ENCODE peak calls at places on chromosomes 16 and 17, in nine cellular contexts. One of them, this sample, is unnamed.

GRCh38 chr16:70778901-70779309 is 22.1 kb downstream of the VAC14 start:
- DNase-seq in pancreas: no peak
- DNase-seq in HCT116: peak; percentile 81
- DNase-seq in sigmoid colon: peak; percentile 85
- DNase-seq in CD4-positive, alpha-beta memory T cell: no peak
- DNase-seq in NT2/D1: peak; percentile 40
- DNase-seq in upper lobe of right lung: peak; percentile 51
- DNase-seq in transverse colon: peak; percentile 38
- DNase-seq in CD4-positive, alpha-beta T cell: no peak
- DNase-seq in this sample: no peak

GRCh38 chr17:71986886-71987285 is 133.9 kb upstream of the SOX9 start:
- DNase-seq in NT2/D1: no peak
- DNase-seq in CD4-positive, alpha-beta memory T cell: no peak
- DNase-seq in HCT116: no peak
- DNase-seq in transverse colon: no peak
- DNase-seq in sigmoid colon: no peak
- DNase-seq in pancreas: no peak
- DNase-seq in upper lobe of right lung: no peak
- DNase-seq in CD4-positive, alpha-beta T cell: no peak
- DNase-seq in this sample: no peak

GRCh38 chr16:46688101-46688656 is 799 bp downstream of the VPS35 start:
- DNase-seq in upper lobe of right lung: no peak
- DNase-seq in HCT116: no peak
- DNase-seq in sigmoid colon: no peak
- DNase-seq in pancreas: peak; percentile 45
- DNase-seq in transverse colon: peak; percentile 51
- DNase-seq in NT2/D1: no peak
- DNase-seq in CD4-positive, alpha-beta T cell: no peak
- DNase-seq in CD4-positive, alpha-beta memory T cell: no peak
- DNase-seq in this sample: no peak

GRCh38 chr16:85424260-85425060 is 188.7 kb upstream of the GSE1 start:
- DNase-seq in upper lobe of right lung: peak; percentile 68
- DNase-seq in HCT116: no peak
- DNase-seq in CD4-positive, alpha-beta memory T cell: no peak
- DNase-seq in CD4-positive, alpha-beta T cell: no peak
- DNase-seq in NT2/D1: no peak
- DNase-seq in sigmoid colon: peak; percentile 58
- DNase-seq in transverse colon: no peak
- DNase-seq in pancreas: no peak
- DNase-seq in this sample: peak; percentile 4

GRCh38 chr17:52828621-52829020 is 670.1 kb upstream of the CA10 start:
- DNase-seq in CD4-positive, alpha-beta memory T cell: no peak
- DNase-seq in pancreas: no peak
- DNase-seq in sigmoid colon: no peak
- DNase-seq in HCT116: no peak
- DNase-seq in CD4-positive, alpha-beta T cell: no peak
- DNase-seq in NT2/D1: no peak
- DNase-seq in upper lobe of right lung: no peak
- DNase-seq in transverse colon: no peak
- DNase-seq in this sample: no peak

GRCh38 chr16:2698996-2699750 is 16.9 kb downstream of the KCTD5 start:
- DNase-seq in pancreas: no peak
- DNase-seq in NT2/D1: no peak
- DNase-seq in transverse colon: no peak
- DNase-seq in CD4-positive, alpha-beta memory T cell: no peak
- DNase-seq in HCT116: no peak
- DNase-seq in CD4-positive, alpha-beta T cell: no peak
- DNase-seq in upper lobe of right lung: no peak
- DNase-seq in sigmoid colon: no peak
- DNase-seq in this sample: no peak

GRCh38 chr17:1116602-1117001 is 63.2 kb downstream of the ABR start:
- DNase-seq in sigmoid colon: no peak
- DNase-seq in CD4-positive, alpha-beta T cell: no peak
- DNase-seq in upper lobe of right lung: no peak
- DNase-seq in CD4-positive, alpha-beta memory T cell: no peak
- DNase-seq in NT2/D1: no peak
- DNase-seq in pancreas: no peak
- DNase-seq in transverse colon: no peak
- DNase-seq in HCT116: no peak
- DNase-seq in this sample: no peak

GRCh38 chr17:5031365-5032082 is 3.7 kb downstream of the SLC52A1 start:
- DNase-seq in sigmoid colon: peak; percentile 90
- DNase-seq in CD4-positive, alpha-beta T cell: peak; percentile 79
- DNase-seq in HCT116: peak; percentile 62
- DNase-seq in transverse colon: peak; percentile 88
- DNase-seq in upper lobe of right lung: peak; percentile 92
- DNase-seq in CD4-positive, alpha-beta memory T cell: peak; percentile 82
- DNase-seq in NT2/D1: peak; percentile 55
- DNase-seq in pancreas: peak; percentile 70
- DNase-seq in this sample: peak; percentile 82

GRCh38 chr16:48223490-48223889 is 20.6 kb upstream of the LONP2 start:
- DNase-seq in CD4-positive, alpha-beta T cell: no peak
- DNase-seq in sigmoid colon: no peak
- DNase-seq in pancreas: no peak
- DNase-seq in HCT116: no peak
- DNase-seq in NT2/D1: no peak
- DNase-seq in CD4-positive, alpha-beta memory T cell: no peak
- DNase-seq in transverse colon: no peak
- DNase-seq in upper lobe of right lung: no peak
- DNase-seq in this sample: no peak

GRCh38 chr16:35142147-35142808 is 1682.9 kb downstream of the TP53TG3F start:
- DNase-seq in HCT116: no peak
- DNase-seq in CD4-positive, alpha-beta T cell: no peak
- DNase-seq in sigmoid colon: no peak
- DNase-seq in CD4-positive, alpha-beta memory T cell: no peak
- DNase-seq in NT2/D1: no peak
- DNase-seq in transverse colon: no peak
- DNase-seq in pancreas: no peak
- DNase-seq in upper lobe of right lung: no peak
- DNase-seq in this sample: no peak
- H3K9me3 ChIP-seq in HCT116: no peaks in the 10 kb centered on the region
- H3K9me3 ChIP-seq in CD4-positive, alpha-beta T cell: peaks cover 10% of the 10 kb centered on the region
- H3K9me3 ChIP-seq in sigmoid colon: no peaks in the 10 kb centered on the region
- H3K9me3 ChIP-seq in CD4-positive, alpha-beta memory T cell: no peaks in the 10 kb centered on the region
- H3K9me3 ChIP-seq in NT2/D1: no peaks in the 10 kb centered on the region
- H3K9me3 ChIP-seq in transverse colon: peaks cover 8% of the 10 kb centered on the region
- H3K9me3 ChIP-seq in pancreas: no peaks in the 10 kb centered on the region
- H3K9me3 ChIP-seq in upper lobe of right lung: no peaks in the 10 kb centered on the region
- H3K9me3 ChIP-seq in this sample: no peaks in the 10 kb centered on the region

GRCh38 chr17:77163001-77163400 is 22.2 kb downstream of the SEC14L1 start:
- DNase-seq in transverse colon: peak; percentile 35
- DNase-seq in CD4-positive, alpha-beta memory T cell: no peak
- DNase-seq in pancreas: peak; percentile 47
- DNase-seq in upper lobe of right lung: no peak
- DNase-seq in NT2/D1: no peak
- DNase-seq in sigmoid colon: no peak
- DNase-seq in CD4-positive, alpha-beta T cell: no peak
- DNase-seq in HCT116: no peak
- DNase-seq in this sample: no peak

GRCh38 chr17:77165577-77165976 is 24.8 kb downstream of the SEC14L1 start:
- DNase-seq in pancreas: no peak
- DNase-seq in sigmoid colon: no peak
- DNase-seq in CD4-positive, alpha-beta memory T cell: no peak
- DNase-seq in upper lobe of right lung: no peak
- DNase-seq in NT2/D1: no peak
- DNase-seq in transverse colon: no peak
- DNase-seq in CD4-positive, alpha-beta T cell: no peak
- DNase-seq in HCT116: no peak
- DNase-seq in this sample: no peak

GRCh38 chr17:77163521-77164280 is 22.9 kb downstream of the SEC14L1 start:
- DNase-seq in transverse colon: no peak
- DNase-seq in upper lobe of right lung: no peak
- DNase-seq in HCT116: no peak
- DNase-seq in NT2/D1: no peak
- DNase-seq in sigmoid colon: no peak
- DNase-seq in CD4-positive, alpha-beta memory T cell: no peak
- DNase-seq in pancreas: no peak
- DNase-seq in CD4-positive, alpha-beta T cell: no peak
- DNase-seq in this sample: no peak

GRCh38 chr17:77164483-77165030 is 23.8 kb downstream of the SEC14L1 start:
- DNase-seq in NT2/D1: no peak
- DNase-seq in CD4-positive, alpha-beta memory T cell: no peak
- DNase-seq in CD4-positive, alpha-beta T cell: no peak
- DNase-seq in upper lobe of right lung: no peak
- DNase-seq in transverse colon: no peak
- DNase-seq in sigmoid colon: no peak
- DNase-seq in HCT116: no peak
- DNase-seq in pancreas: no peak
- DNase-seq in this sample: no peak

DNA sequence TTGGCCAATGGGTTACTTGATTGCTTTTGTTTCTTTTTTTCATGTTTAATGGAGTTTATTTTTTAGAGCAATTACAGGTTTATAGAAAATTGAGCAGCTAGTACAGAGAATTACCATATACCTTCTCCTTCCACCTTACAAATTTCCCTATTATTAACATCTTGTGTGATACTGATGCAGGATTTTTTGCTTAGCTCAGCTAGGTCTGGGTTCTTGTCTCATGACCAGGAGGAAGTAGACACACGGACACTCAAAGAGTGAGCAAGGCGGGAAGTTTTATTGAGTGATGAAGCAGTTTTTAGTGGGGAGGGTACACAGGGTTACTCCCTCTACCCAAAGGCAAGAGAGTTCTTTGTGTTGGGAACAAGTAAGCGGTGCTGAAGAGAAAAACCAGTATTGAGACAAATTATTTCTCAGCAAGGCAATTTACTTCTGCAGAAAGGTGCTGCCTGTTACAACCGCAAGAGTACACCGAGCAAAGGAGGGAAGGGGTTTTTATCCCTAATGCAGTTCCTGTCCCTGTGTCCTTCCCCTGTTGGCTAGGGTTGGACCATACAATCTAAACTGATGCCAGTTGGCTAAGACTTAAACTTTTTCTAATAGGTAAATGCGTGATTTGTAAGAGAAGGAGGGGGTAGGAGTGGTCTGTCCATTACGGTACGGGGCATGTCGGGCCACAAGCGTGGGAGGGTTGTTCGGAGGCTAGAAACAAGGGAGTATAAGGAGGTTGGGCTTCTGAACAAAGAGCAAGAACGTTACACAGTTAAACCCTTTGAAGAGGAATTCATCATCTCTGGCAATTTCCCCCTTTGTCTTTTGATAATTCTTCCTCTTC is 26.9 kb downstream of the SEC14L1 start:
- DNase-seq in CD4-positive, alpha-beta T cell: no peak
- DNase-seq in CD4-positive, alpha-beta memory T cell: no peak
- DNase-seq in transverse colon: no peak
- DNase-seq in NT2/D1: no peak
- DNase-seq in pancreas: no peak
- DNase-seq in sigmoid colon: no peak
- DNase-seq in upper lobe of right lung: no peak
- DNase-seq in HCT116: peak; percentile 10
- DNase-seq in this sample: no peak
- H3K9me3 ChIP-seq in CD4-positive, alpha-beta T cell: peaks cover 21% of the 10 kb centered on the region
- H3K9me3 ChIP-seq in CD4-positive, alpha-beta memory T cell: peaks cover 12% of the 10 kb centered on the region
- H3K9me3 ChIP-seq in transverse colon: peaks cover 10% of the 10 kb centered on the region
- H3K9me3 ChIP-seq in NT2/D1: peaks cover 68% of the 10 kb centered on the region
- H3K9me3 ChIP-seq in pancreas: no peaks in the 10 kb centered on the region
- H3K9me3 ChIP-seq in sigmoid colon: no peaks in the 10 kb centered on the region
- H3K9me3 ChIP-seq in upper lobe of right lung: peaks cover 14% of the 10 kb centered on the region
- H3K9me3 ChIP-seq in HCT116: peaks cover 30% of the 10 kb centered on the region
- H3K9me3 ChIP-seq in this sample: peaks cover 13% of the 10 kb centered on the region

DNA sequence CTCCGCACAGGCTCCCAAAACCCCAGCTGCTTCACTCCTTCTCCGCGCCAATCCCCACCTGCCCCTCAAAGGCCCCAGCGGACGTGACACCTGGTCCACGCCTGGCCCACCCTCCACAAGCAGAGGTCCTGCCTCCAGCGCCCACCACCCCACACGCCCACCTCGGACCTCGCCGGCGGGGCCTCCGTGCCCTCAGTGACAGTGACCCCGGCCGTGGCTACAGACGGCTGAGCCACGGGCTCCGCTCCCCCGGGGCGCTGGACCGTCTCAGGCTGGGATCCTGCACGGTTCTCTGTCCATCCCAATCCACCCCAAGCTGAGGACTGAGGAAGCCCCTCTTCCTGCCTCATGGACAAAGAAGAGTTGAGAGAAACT is 25.1 kb downstream of the PIEZO1 start:
- DNase-seq in transverse colon: no peak
- DNase-seq in sigmoid colon: no peak
- DNase-seq in CD4-positive, alpha-beta T cell: no peak
- DNase-seq in upper lobe of right lung: no peak
- DNase-seq in HCT116: no peak
- DNase-seq in CD4-positive, alpha-beta memory T cell: no peak
- DNase-seq in pancreas: no peak
- DNase-seq in NT2/D1: no peak
- DNase-seq in this sample: no peak
- H3K9me3 ChIP-seq in transverse colon: no peaks in the 10 kb centered on the region
- H3K9me3 ChIP-seq in sigmoid colon: no peaks in the 10 kb centered on the region
- H3K9me3 ChIP-seq in CD4-positive, alpha-beta T cell: no peaks in the 10 kb centered on the region
- H3K9me3 ChIP-seq in upper lobe of right lung: no peaks in the 10 kb centered on the region
- H3K9me3 ChIP-seq in HCT116: no peaks in the 10 kb centered on the region
- H3K9me3 ChIP-seq in CD4-positive, alpha-beta memory T cell: no peaks in the 10 kb centered on the region
- H3K9me3 ChIP-seq in pancreas: no peaks in the 10 kb centered on the region
- H3K9me3 ChIP-seq in NT2/D1: no peaks in the 10 kb centered on the region
- H3K9me3 ChIP-seq in this sample: no peaks in the 10 kb centered on the region

DNA sequence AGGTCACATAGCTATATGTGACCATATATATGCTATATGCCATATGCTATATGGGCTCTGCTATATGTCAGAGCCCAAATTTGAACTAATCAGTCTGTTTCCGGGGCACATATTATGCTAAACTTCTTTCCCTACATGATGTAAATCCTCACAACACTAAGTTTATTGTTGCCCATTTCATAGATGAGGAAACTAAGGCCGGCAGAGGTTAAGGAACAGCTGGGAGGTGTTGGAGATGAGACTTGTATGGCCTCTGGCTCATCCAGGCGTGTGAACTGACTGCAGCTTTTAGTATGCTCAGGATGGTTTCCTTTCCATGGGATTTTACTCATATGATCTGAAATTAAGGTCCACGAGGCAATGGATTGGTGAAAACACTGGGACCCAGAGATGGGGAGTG is 17.5 kb upstream of the CNOT1 start:
- DNase-seq in CD4-positive, alpha-beta T cell: no peak
- DNase-seq in sigmoid colon: no peak
- DNase-seq in upper lobe of right lung: no peak
- DNase-seq in pancreas: no peak
- DNase-seq in HCT116: no peak
- DNase-seq in NT2/D1: no peak
- DNase-seq in transverse colon: no peak
- DNase-seq in CD4-positive, alpha-beta memory T cell: no peak
- DNase-seq in this sample: no peak
- H3K9me3 ChIP-seq in CD4-positive, alpha-beta T cell: no peaks in the 10 kb centered on the region
- H3K9me3 ChIP-seq in sigmoid colon: no peaks in the 10 kb centered on the region
- H3K9me3 ChIP-seq in upper lobe of right lung: no peaks in the 10 kb centered on the region
- H3K9me3 ChIP-seq in pancreas: no peaks in the 10 kb centered on the region
- H3K9me3 ChIP-seq in HCT116: no peaks in the 10 kb centered on the region
- H3K9me3 ChIP-seq in NT2/D1: no peaks in the 10 kb centered on the region
- H3K9me3 ChIP-seq in transverse colon: no peaks in the 10 kb centered on the region
- H3K9me3 ChIP-seq in CD4-positive, alpha-beta memory T cell: no peaks in the 10 kb centered on the region
- H3K9me3 ChIP-seq in this sample: no peaks in the 10 kb centered on the region

GRCh38 chr16:50515218-50515617 is 33.0 kb upstream of the NKD1 start:
- DNase-seq in HCT116: no peak
- DNase-seq in CD4-positive, alpha-beta T cell: no peak
- DNase-seq in CD4-positive, alpha-beta memory T cell: no peak
- DNase-seq in pancreas: no peak
- DNase-seq in upper lobe of right lung: no peak
- DNase-seq in NT2/D1: no peak
- DNase-seq in transverse colon: no peak
- DNase-seq in sigmoid colon: no peak
- DNase-seq in this sample: no peak
- H3K9me3 ChIP-seq in HCT116: peaks cover 8% of the 10 kb centered on the region
- H3K9me3 ChIP-seq in CD4-positive, alpha-beta T cell: peaks cover 18% of the 10 kb centered on the region
- H3K9me3 ChIP-seq in CD4-positive, alpha-beta memory T cell: no peaks in the 10 kb centered on the region
- H3K9me3 ChIP-seq in pancreas: no peaks in the 10 kb centered on the region
- H3K9me3 ChIP-seq in upper lobe of right lung: no peaks in the 10 kb centered on the region
- H3K9me3 ChIP-seq in NT2/D1: peaks cover 55% of the 10 kb centered on the region
- H3K9me3 ChIP-seq in transverse colon: peaks cover 19% of the 10 kb centered on the region
- H3K9me3 ChIP-seq in sigmoid colon: no peaks in the 10 kb centered on the region
- H3K9me3 ChIP-seq in this sample: peaks cover 7% of the 10 kb centered on the region

GRCh38 chr17:22411185-22411784 is 719.0 kb downstream of the KCNJ18 start:
- DNase-seq in HCT116: no peak
- DNase-seq in CD4-positive, alpha-beta memory T cell: no peak
- DNase-seq in pancreas: no peak
- DNase-seq in NT2/D1: no peak
- DNase-seq in CD4-positive, alpha-beta T cell: no peak
- DNase-seq in sigmoid colon: peak; percentile 63
- DNase-seq in upper lobe of right lung: no peak
- DNase-seq in transverse colon: no peak
- DNase-seq in this sample: no peak
- H3K9me3 ChIP-seq in HCT116: no peaks in the 10 kb centered on the region
- H3K9me3 ChIP-seq in CD4-positive, alpha-beta memory T cell: no peaks in the 10 kb centered on the region
- H3K9me3 ChIP-seq in pancreas: no peaks in the 10 kb centered on the region
- H3K9me3 ChIP-seq in NT2/D1: no peaks in the 10 kb centered on the region
- H3K9me3 ChIP-seq in CD4-positive, alpha-beta T cell: no peaks in the 10 kb centered on the region
- H3K9me3 ChIP-seq in sigmoid colon: no peaks in the 10 kb centered on the region
- H3K9me3 ChIP-seq in upper lobe of right lung: no peaks in the 10 kb centered on the region
- H3K9me3 ChIP-seq in transverse colon: no peaks in the 10 kb centered on the region
- H3K9me3 ChIP-seq in this sample: no peaks in the 10 kb centered on the region